ENCODE peak calls at places on chromosomes 1 and 21, in nine cellular contexts. T, X, G, V, Z, F, Q, Y and I are unnamed samples.
A peak's percentile ranks its signal among the peaks of the same experiment; 100 is the strongest.

GRCh38 chr1:94988356-94988755 is 61.4 kb upstream of the CNN3 start:
- DNase-seq in Q (no peak), X (no peak), V (no peak), Z (no peak), F (no peak), Y (no peak), G (peak; percentile 61), T (no peak), I (no peak)

GRCh38 chr1:112268408-112268807 is 127.6 kb upstream of the CTTNBP2NL start:
- DNase-seq in V (no peak), X (no peak), Z (no peak), Q (no peak), G (no peak), F (no peak), Y (no peak), T (no peak), I (no peak)

GRCh38 chr1:231040800-231041704 is 998 bp upstream of the FAM89A start:
- DNase-seq in Q (no peak), Z (peak; percentile 51), T (no peak), Y (no peak), F (no peak), V (no peak), G (peak; percentile 70), X (no peak), I (no peak)

GRCh38 chr1:230206976-230207375 is 139.9 kb downstream of the GALNT2 start:
- DNase-seq in V (no peak), T (no peak), Y (no peak), G (no peak), Q (no peak), X (no peak), Z (no peak), F (no peak), I (no peak)

GRCh38 chr1:59057211-59057694 is 239.6 kb upstream of the FGGY start:
- DNase-seq in G (peak; percentile 99), T (peak; percentile 76), Y (peak; percentile 53), V (peak; percentile 64), Z (no peak), F (no peak), X (no peak), Q (peak; percentile 20), I (no peak)

GRCh38 chr1:1978108-1978507 is 25.5 kb downstream of the CFAP74 start:
- DNase-seq in T (no peak), Z (no peak), G (no peak), V (no peak), F (no peak), Q (no peak), X (no peak), Y (no peak), I (no peak)

GRCh38 chr1:235736263-235736662 is 86.7 kb upstream of the GNG4 start:
- DNase-seq in Z (no peak), V (no peak), Q (no peak), F (no peak), Y (no peak), X (no peak), G (no peak), T (no peak), I (no peak)

GRCh38 chr1:185159966-185160365 is 3.0 kb downstream of the SWT1 start:
- DNase-seq in Y (no peak), T (no peak), X (no peak), V (no peak), Z (no peak), Q (no peak), G (no peak), F (no peak), I (no peak)

GRCh38 chr1:107953551-107953950 is 11.4 kb downstream of the VAV3 start:
- DNase-seq in Z (no peak), F (no peak), V (no peak), X (no peak), G (no peak), Y (no peak), Q (no peak), T (no peak), I (peak; percentile 24)

GRCh38 chr1:41599912-41600311 is 115.4 kb upstream of the EDN2 start:
- DNase-seq in Z (no peak), X (no peak), Q (no peak), F (no peak), T (no peak), G (peak; percentile 55), Y (no peak), V (no peak), I (no peak)

GRCh38 chr1:50976111-50976889 is 6.3 kb downstream of the CDKN2C start:
- DNase-seq in Y (no peak), V (no peak), F (no peak), Z (peak; percentile 40), G (no peak), X (no peak), T (no peak), Q (no peak), I (peak; percentile 92)

GRCh38 chr1:151156515-151156819 is at the start of gene TNFAIP8L2:
- DNase-seq in G (no peak), Z (peak; percentile 71), F (peak; percentile 48), T (peak; percentile 89), Y (no peak), X (no peak), Q (no peak), V (no peak), I (no peak)

GRCh38 chr1:223556414-223557124 is 108.9 kb downstream of the CAPN8 start:
- DNase-seq in G (peak; percentile 15), T (no peak), Y (no peak), V (peak; percentile 36), Z (peak; percentile 60), Q (peak; percentile 37), X (peak; percentile 35), F (no peak), I (peak; percentile 42)

GRCh38 chr1:183106166-183106565 is 79.9 kb upstream of the LAMC2 start:
- DNase-seq in V (no peak), F (no peak), X (no peak), Y (no peak), Z (no peak), T (no peak), Q (no peak), G (peak; percentile 62), I (no peak)

GRCh38 chr1:155940531-155940992 is 876 bp upstream of the RXFP4 start:
- DNase-seq in V (peak; percentile 39), Z (no peak), T (no peak), F (no peak), X (no peak), G (peak; percentile 30), Q (peak; percentile 37), Y (no peak), I (peak; percentile 66)

GRCh38 chr1:12228979-12229378 is 851 bp upstream of the VPS13D start:
- DNase-seq in V (no peak), Z (no peak), Q (no peak), Y (no peak), F (no peak), T (no peak), G (no peak), X (no peak), I (no peak)

GRCh38 chr1:79044974-79045650 is 38.6 kb upstream of the ADGRL4 start:
- DNase-seq in G (no peak), X (peak; percentile 16), Z (peak; percentile 44), Y (no peak), T (peak; percentile 46), Q (no peak), V (no peak), F (no peak), I (no peak)

GRCh38 chr1:153934746-153935145 is 11.8 kb downstream of the DENND4B start:
- DNase-seq in F (no peak), T (no peak), Z (no peak), V (no peak), G (no peak), Q (no peak), X (no peak), Y (no peak), I (no peak)

GRCh38 chr21:16800536-16800935 is 712.3 kb upstream of the CXADR start:
- DNase-seq in Z (no peak), Q (no peak), Y (no peak), X (no peak), F (no peak), V (no peak), G (no peak), T (no peak), I (no peak)

GRCh38 chr1:223741861-223742260 is 29.5 kb downstream of the CAPN2 start:
- DNase-seq in Z (no peak), X (no peak), T (no peak), V (peak; percentile 77), G (no peak), Q (peak; percentile 67), Y (no peak), F (no peak), I (no peak)

GRCh38 chr1:96073100-96073499 is 648.5 kb upstream of the PTBP2 start:
- DNase-seq in T (no peak), V (no peak), Z (no peak), Q (no peak), F (no peak), G (no peak), X (no peak), Y (no peak), I (no peak)

GRCh38 chr1:64186138-64186897 is 17.1 kb upstream of the UBE2U start:
- DNase-seq in Y (no peak), V (no peak), X (no peak), F (no peak), Q (no peak), Z (no peak), T (no peak), G (no peak), I (no peak)

GRCh38 chr1:10965621-10966226 is 46.7 kb upstream of the TARDBP start:
- DNase-seq in Y (no peak), V (peak; percentile 41), X (no peak), G (peak; percentile 8), T (peak; percentile 85), F (no peak), Q (no peak), Z (no peak), I (no peak)

GRCh38 chr1:113178106-113178505 is 105.1 kb downstream of the LRIG2 start:
- DNase-seq in F (no peak), X (no peak), Z (no peak), V (no peak), Y (no peak), G (no peak), T (no peak), Q (no peak), I (no peak)

GRCh38 chr21:35366348-35367085 is 317.4 kb upstream of the RUNX1 start:
- DNase-seq in Q (no peak), V (no peak), F (no peak), Z (no peak), X (no peak), T (no peak), G (peak; percentile 96), Y (no peak), I (no peak)

GRCh38 chr1:24918370-24918769 is 11.7 kb downstream of the RUNX3 start:
- DNase-seq in Y (no peak), X (no peak), Z (no peak), G (no peak), V (no peak), F (no peak), T (no peak), Q (no peak), I (no peak)

GRCh38 chr1:40931601-40932000 is 47.9 kb upstream of the CTPS1 start:
- DNase-seq in V (no peak), G (no peak), T (no peak), Z (no peak), X (no peak), Y (no peak), Q (no peak), F (no peak), I (no peak)

GRCh38 chr1:41870076-41870562 is 48.6 kb downstream of the HIVEP3 start:
- DNase-seq in V (peak; percentile 86), Y (no peak), X (peak; percentile 77), Z (no peak), T (no peak), G (peak; percentile 40), Q (peak; percentile 52), F (no peak), I (no peak)

GRCh38 chr1:25952851-25953401 is 44.9 kb downstream of the PAFAH2 start:
- DNase-seq in V (no peak), F (no peak), Y (no peak), G (peak; percentile 40), X (no peak), T (no peak), Z (peak; percentile 92), Q (no peak), I (peak; percentile 98)

GRCh38 chr21:43287111-43287973 is 118.5 kb downstream of the CRYAA start:
- DNase-seq in Q (no peak), V (no peak), X (no peak), T (no peak), Y (no peak), F (no peak), Z (no peak), G (no peak), I (no peak)

GRCh38 chr1:9651565-9652378 is at the start of gene PIK3CD:
- DNase-seq in Z (peak; percentile 48), X (no peak), V (peak; percentile 34), F (no peak), G (peak; percentile 34), Q (peak; percentile 36), Y (no peak), T (peak; percentile 93), I (peak; percentile 10)